ENCODE peak calls at places on chromosome 11, in eight cellular contexts. One of them, this sample, is unnamed.

GRCh38 chr11:3707176-3707575 is 36.0 kb upstream of the CHRNA10 start:
- DNase-seq in A549: no peak
- DNase-seq in brain microvascular endothelial cell: no peak
- DNase-seq in astrocyte of the cerebellum: no peak
- DNase-seq in upper lobe of right lung: no peak
- DNase-seq in AG10803: peak; percentile 55
- DNase-seq in OCI-LY7: no peak
- DNase-seq in BJ: peak; percentile 50
- DNase-seq in this sample: no peak

GRCh38 chr11:7551571-7551970 is 37.8 kb downstream of the PPFIBP2 start:
- DNase-seq in A549: no peak
- DNase-seq in brain microvascular endothelial cell: no peak
- DNase-seq in astrocyte of the cerebellum: no peak
- DNase-seq in upper lobe of right lung: no peak
- DNase-seq in AG10803: peak; percentile 86
- DNase-seq in OCI-LY7: no peak
- DNase-seq in BJ: peak; percentile 54
- DNase-seq in this sample: no peak

GRCh38 chr11:20759541-20759940 is 90.2 kb downstream of the NELL1 start:
- DNase-seq in A549: no peak
- DNase-seq in brain microvascular endothelial cell: no peak
- DNase-seq in astrocyte of the cerebellum: no peak
- DNase-seq in upper lobe of right lung: no peak
- DNase-seq in AG10803: no peak
- DNase-seq in OCI-LY7: no peak
- DNase-seq in BJ: no peak
- DNase-seq in this sample: no peak

GRCh38 chr11:10481567-10482349 is 26.7 kb downstream of the AMPD3 start:
- DNase-seq in A549: no peak
- DNase-seq in brain microvascular endothelial cell: no peak
- DNase-seq in astrocyte of the cerebellum: no peak
- DNase-seq in upper lobe of right lung: no peak
- DNase-seq in AG10803: no peak
- DNase-seq in OCI-LY7: no peak
- DNase-seq in BJ: no peak
- DNase-seq in this sample: no peak

GRCh38 chr11:88206746-88207145 is 31.5 kb upstream of the RAB38 start:
- DNase-seq in A549: no peak
- DNase-seq in brain microvascular endothelial cell: peak; percentile 4
- DNase-seq in astrocyte of the cerebellum: no peak
- DNase-seq in upper lobe of right lung: no peak
- DNase-seq in AG10803: peak; percentile 24
- DNase-seq in OCI-LY7: no peak
- DNase-seq in BJ: peak; percentile 1
- DNase-seq in this sample: no peak

GRCh38 chr11:114128399-114128798 is 68.9 kb downstream of the ZBTB16 start:
- DNase-seq in A549: no peak
- DNase-seq in brain microvascular endothelial cell: no peak
- DNase-seq in astrocyte of the cerebellum: no peak
- DNase-seq in upper lobe of right lung: no peak
- DNase-seq in AG10803: no peak
- DNase-seq in OCI-LY7: no peak
- DNase-seq in BJ: no peak
- DNase-seq in this sample: no peak

GRCh38 chr11:30342736-30343166 is 19.8 kb downstream of the ARL14EP start:
- DNase-seq in A549: no peak
- DNase-seq in brain microvascular endothelial cell: no peak
- DNase-seq in astrocyte of the cerebellum: no peak
- DNase-seq in upper lobe of right lung: no peak
- DNase-seq in AG10803: no peak
- DNase-seq in OCI-LY7: peak; percentile 94
- DNase-seq in BJ: no peak
- DNase-seq in this sample: no peak

GRCh38 chr11:117997436-117998200 is 11.4 kb downstream of the IL10RA start:
- DNase-seq in A549: no peak
- DNase-seq in brain microvascular endothelial cell: no peak
- DNase-seq in astrocyte of the cerebellum: no peak
- DNase-seq in upper lobe of right lung: no peak
- DNase-seq in AG10803: no peak
- DNase-seq in OCI-LY7: no peak
- DNase-seq in BJ: no peak
- DNase-seq in this sample: no peak

GRCh38 chr11:122754553-122755322 is 83.6 kb upstream of the CRTAM start:
- DNase-seq in A549: no peak
- DNase-seq in brain microvascular endothelial cell: no peak
- DNase-seq in astrocyte of the cerebellum: no peak
- DNase-seq in upper lobe of right lung: no peak
- DNase-seq in AG10803: no peak
- DNase-seq in OCI-LY7: peak; percentile 82
- DNase-seq in BJ: no peak
- DNase-seq in this sample: no peak

GRCh38 chr11:77865805-77866204 is 44.9 kb downstream of the AAMDC start:
- DNase-seq in A549: no peak
- DNase-seq in brain microvascular endothelial cell: peak; percentile 27
- DNase-seq in astrocyte of the cerebellum: no peak
- DNase-seq in upper lobe of right lung: no peak
- DNase-seq in AG10803: peak; percentile 33
- DNase-seq in OCI-LY7: no peak
- DNase-seq in BJ: no peak
- DNase-seq in this sample: no peak

GRCh38 chr11:105003151-105003550 is 19.8 kb downstream of the CASP5 start:
- DNase-seq in A549: no peak
- DNase-seq in brain microvascular endothelial cell: no peak
- DNase-seq in astrocyte of the cerebellum: no peak
- DNase-seq in upper lobe of right lung: no peak
- DNase-seq in AG10803: no peak
- DNase-seq in OCI-LY7: no peak
- DNase-seq in BJ: no peak
- DNase-seq in this sample: no peak

GRCh38 chr11:4881188-4881587 is 512 bp upstream of the OR51T1 start:
- DNase-seq in A549: no peak
- DNase-seq in brain microvascular endothelial cell: no peak
- DNase-seq in astrocyte of the cerebellum: no peak
- DNase-seq in upper lobe of right lung: no peak
- DNase-seq in AG10803: no peak
- DNase-seq in OCI-LY7: no peak
- DNase-seq in BJ: no peak
- DNase-seq in this sample: no peak

GRCh38 chr11:10918698-10919097 is 60.8 kb upstream of the ZBED5 start:
- DNase-seq in A549: no peak
- DNase-seq in brain microvascular endothelial cell: no peak
- DNase-seq in astrocyte of the cerebellum: no peak
- DNase-seq in upper lobe of right lung: no peak
- DNase-seq in AG10803: no peak
- DNase-seq in OCI-LY7: no peak
- DNase-seq in BJ: no peak
- DNase-seq in this sample: no peak

GRCh38 chr11:6321961-6322362 is 1.7 kb upstream of the CAVIN3 start:
- DNase-seq in A549: no peak
- DNase-seq in brain microvascular endothelial cell: peak; percentile 11
- DNase-seq in astrocyte of the cerebellum: no peak
- DNase-seq in upper lobe of right lung: no peak
- DNase-seq in AG10803: peak; percentile 55
- DNase-seq in OCI-LY7: no peak
- DNase-seq in BJ: peak; percentile 41
- DNase-seq in this sample: no peak

GRCh38 chr11:73760680-73761402 is at the start of gene RAB6A:
- DNase-seq in A549: peak; percentile 96
- DNase-seq in brain microvascular endothelial cell: peak; percentile 100
- DNase-seq in astrocyte of the cerebellum: peak; percentile 99
- DNase-seq in upper lobe of right lung: peak; percentile 100
- DNase-seq in AG10803: peak; percentile 100
- DNase-seq in OCI-LY7: peak; percentile 100
- DNase-seq in BJ: peak; percentile 98
- DNase-seq in this sample: peak; percentile 99
- TF ChIP-seq CTCF in A549: no peak
- TF ChIP-seq CTCF in brain microvascular endothelial cell: peak; percentile 43
- TF ChIP-seq CTCF in astrocyte of the cerebellum: peak; percentile 29
- TF ChIP-seq CTCF in upper lobe of right lung: peak; percentile 45
- TF ChIP-seq CTCF in AG10803: peak; percentile 15
- TF ChIP-seq CTCF in OCI-LY7: peak; percentile 53
- TF ChIP-seq CTCF in BJ: peak; percentile 36
- TF ChIP-seq CTCF in this sample: peak; percentile 59

GRCh38 chr11:67558084-67558772 is 25.4 kb upstream of the GSTP1 start:
- DNase-seq in A549: no peak
- DNase-seq in brain microvascular endothelial cell: peak; percentile 38
- DNase-seq in astrocyte of the cerebellum: no peak
- DNase-seq in upper lobe of right lung: peak; percentile 84
- DNase-seq in AG10803: no peak
- DNase-seq in OCI-LY7: no peak
- DNase-seq in BJ: no peak
- DNase-seq in this sample: no peak
- TF ChIP-seq CTCF in A549: no peak
- TF ChIP-seq CTCF in brain microvascular endothelial cell: no peak
- TF ChIP-seq CTCF in astrocyte of the cerebellum: no peak
- TF ChIP-seq CTCF in upper lobe of right lung: no peak
- TF ChIP-seq CTCF in AG10803: no peak
- TF ChIP-seq CTCF in OCI-LY7: no peak
- TF ChIP-seq CTCF in BJ: no peak
- TF ChIP-seq CTCF in this sample: no peak

DNA sequence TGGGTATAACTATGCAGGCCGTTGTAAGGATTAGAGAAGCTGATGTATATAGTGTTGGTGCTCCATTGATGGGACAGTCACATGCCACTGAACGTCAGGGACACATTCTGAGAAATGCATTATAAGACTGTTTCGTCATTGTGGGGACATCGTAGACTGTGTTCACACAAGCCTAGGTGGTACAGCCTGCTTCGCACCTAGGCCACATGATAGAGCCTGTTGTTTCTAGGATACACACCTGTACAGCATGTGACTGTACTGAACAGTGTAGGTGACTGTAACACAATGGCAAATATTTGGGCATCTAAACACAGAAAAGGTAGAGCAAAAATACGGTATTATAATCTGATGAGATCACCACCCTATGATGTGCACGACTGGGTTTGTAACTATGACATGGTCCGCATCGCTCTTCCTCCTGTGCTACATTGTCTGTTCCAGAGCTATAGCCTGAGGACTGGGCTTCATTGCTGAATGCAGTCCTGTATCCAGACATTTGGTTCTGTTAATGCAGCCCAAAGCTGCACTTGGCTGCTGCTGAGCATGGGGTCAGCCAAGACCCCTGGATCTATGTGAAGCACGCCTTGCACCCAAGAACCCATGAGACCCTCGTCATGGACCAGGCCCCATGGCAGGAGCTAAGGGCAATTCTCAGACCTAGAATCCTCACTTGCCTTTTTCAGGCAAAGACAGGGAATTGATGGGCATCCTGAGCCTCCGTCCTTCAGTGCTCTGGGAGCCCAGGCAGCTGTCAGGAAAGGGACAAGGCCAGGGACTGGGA is 51.1 kb upstream of the THY1 start:
- DNase-seq in A549: no peak
- DNase-seq in brain microvascular endothelial cell: no peak
- DNase-seq in astrocyte of the cerebellum: no peak
- DNase-seq in upper lobe of right lung: no peak
- DNase-seq in AG10803: no peak
- DNase-seq in OCI-LY7: no peak
- DNase-seq in BJ: no peak
- DNase-seq in this sample: no peak
- TF ChIP-seq CTCF in A549: no peak
- TF ChIP-seq CTCF in brain microvascular endothelial cell: no peak
- TF ChIP-seq CTCF in astrocyte of the cerebellum: no peak
- TF ChIP-seq CTCF in upper lobe of right lung: no peak
- TF ChIP-seq CTCF in AG10803: no peak
- TF ChIP-seq CTCF in OCI-LY7: no peak
- TF ChIP-seq CTCF in BJ: no peak
- TF ChIP-seq CTCF in this sample: no peak

DNA sequence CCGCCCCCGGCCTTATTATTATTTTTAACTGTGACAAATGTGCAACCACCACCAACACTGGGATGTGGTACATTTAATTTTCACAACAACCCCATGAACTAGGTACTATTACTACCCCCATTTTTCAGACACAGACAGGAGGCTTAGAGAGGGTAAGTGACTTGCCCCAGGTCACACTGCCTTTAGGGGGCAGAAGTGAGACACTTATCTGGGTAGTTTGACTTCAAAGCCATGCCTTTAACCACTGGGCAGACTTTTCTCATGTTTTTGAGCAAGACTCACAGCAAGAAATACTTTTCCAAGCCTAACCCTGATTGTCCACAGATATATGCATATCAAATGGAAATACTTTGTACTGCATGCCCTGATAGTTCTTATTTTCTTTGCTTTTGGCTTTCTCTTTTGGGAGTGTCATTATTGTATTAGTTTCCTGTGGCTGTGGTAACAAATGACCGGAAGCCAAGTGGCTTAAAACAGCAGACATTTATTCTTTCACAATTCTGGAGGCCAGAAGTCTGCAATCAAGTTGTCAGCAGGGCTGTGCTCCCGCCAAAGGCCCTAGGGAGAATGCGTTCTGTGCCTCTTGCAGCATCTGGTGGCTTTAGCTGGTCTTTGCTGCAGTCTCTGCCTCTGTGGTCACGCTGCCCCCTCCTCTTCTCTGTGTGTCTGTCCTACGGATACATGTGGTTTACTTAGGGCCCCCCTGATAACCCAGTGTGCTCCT is 110.8 kb downstream of the GRIK4 start:
- DNase-seq in A549: no peak
- DNase-seq in brain microvascular endothelial cell: no peak
- DNase-seq in astrocyte of the cerebellum: no peak
- DNase-seq in upper lobe of right lung: no peak
- DNase-seq in AG10803: peak; percentile 12
- DNase-seq in OCI-LY7: peak; percentile 43
- DNase-seq in BJ: no peak
- DNase-seq in this sample: no peak
- TF ChIP-seq CTCF in A549: no peak
- TF ChIP-seq CTCF in brain microvascular endothelial cell: peak; percentile 44
- TF ChIP-seq CTCF in astrocyte of the cerebellum: peak; percentile 5
- TF ChIP-seq CTCF in upper lobe of right lung: peak; percentile 2
- TF ChIP-seq CTCF in AG10803: peak; percentile 3
- TF ChIP-seq CTCF in OCI-LY7: peak; percentile 69
- TF ChIP-seq CTCF in BJ: no peak
- TF ChIP-seq CTCF in this sample: peak; percentile 50

DNA sequence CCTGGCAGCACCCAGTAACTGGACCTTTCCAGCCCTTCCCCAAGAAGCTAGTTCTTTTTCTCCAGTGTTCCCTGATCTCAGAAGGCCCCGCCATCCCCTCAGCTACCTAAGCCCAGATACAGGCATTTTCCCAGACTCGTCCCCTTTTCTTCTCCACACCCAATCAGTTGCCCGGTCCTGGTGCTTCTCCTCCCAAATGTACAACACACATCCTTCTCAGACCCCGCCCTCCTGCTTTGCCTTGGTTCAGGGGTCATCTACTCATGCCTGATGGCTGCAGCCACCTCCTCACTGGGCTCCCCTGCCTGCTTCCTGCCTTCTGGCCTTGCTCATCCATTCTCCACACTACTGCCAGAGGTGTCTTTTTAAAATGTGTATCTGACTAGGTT is 6.5 kb downstream of the TKFC start:
- DNase-seq in A549: no peak
- DNase-seq in brain microvascular endothelial cell: no peak
- DNase-seq in astrocyte of the cerebellum: no peak
- DNase-seq in upper lobe of right lung: no peak
- DNase-seq in AG10803: no peak
- DNase-seq in OCI-LY7: no peak
- DNase-seq in BJ: no peak
- DNase-seq in this sample: no peak
- TF ChIP-seq CTCF in A549: no peak
- TF ChIP-seq CTCF in brain microvascular endothelial cell: no peak
- TF ChIP-seq CTCF in astrocyte of the cerebellum: no peak
- TF ChIP-seq CTCF in upper lobe of right lung: no peak
- TF ChIP-seq CTCF in AG10803: no peak
- TF ChIP-seq CTCF in OCI-LY7: no peak
- TF ChIP-seq CTCF in BJ: no peak
- TF ChIP-seq CTCF in this sample: no peak

GRCh38 chr11:82315093-82315492 is 418.6 kb downstream of the FAM181B start:
- DNase-seq in A549: no peak
- DNase-seq in brain microvascular endothelial cell: no peak
- DNase-seq in astrocyte of the cerebellum: no peak
- DNase-seq in upper lobe of right lung: no peak
- DNase-seq in AG10803: no peak
- DNase-seq in OCI-LY7: peak; percentile 3
- DNase-seq in BJ: no peak
- DNase-seq in this sample: no peak
- TF ChIP-seq CTCF in A549: no peak
- TF ChIP-seq CTCF in brain microvascular endothelial cell: no peak
- TF ChIP-seq CTCF in astrocyte of the cerebellum: peak; percentile 40
- TF ChIP-seq CTCF in upper lobe of right lung: peak; percentile 36
- TF ChIP-seq CTCF in AG10803: no peak
- TF ChIP-seq CTCF in OCI-LY7: peak; percentile 55
- TF ChIP-seq CTCF in BJ: no peak
- TF ChIP-seq CTCF in this sample: peak; percentile 74

This sample was measured in type B pancreatic cell.